ENCODE peak calls at places on chromosomes 6 and 20, in five cellular contexts. One of them, this sample, is unnamed.

GRCh38 chr20:53677447-53678314 is 84.0 kb upstream of the ZNF217 start:
- DNase-seq in neural progenitor cell: peak; percentile 39
- DNase-seq in foreskin fibroblast: no peak
- DNase-seq in choroid plexus epithelial cell: peak; percentile 71
- DNase-seq in GM12865: no peak
- DNase-seq in this sample: peak; percentile 90

GRCh38 chr6:147220345-147220744 is 16.1 kb downstream of the STXBP5 start:
- DNase-seq in choroid plexus epithelial cell: no peak
- DNase-seq in neural progenitor cell: no peak
- DNase-seq in foreskin fibroblast: no peak
- DNase-seq in GM12865: no peak
- DNase-seq in this sample: no peak

GRCh38 chr20:5270608-5271007 is 46.1 kb downstream of the PROKR2 start:
- DNase-seq in foreskin fibroblast: no peak
- DNase-seq in neural progenitor cell: peak; percentile 57
- DNase-seq in GM12865: no peak
- DNase-seq in choroid plexus epithelial cell: no peak
- DNase-seq in this sample: no peak

GRCh38 chr6:149028767-149029405 is 282.1 kb downstream of the UST start:
- DNase-seq in GM12865: peak; percentile 95
- DNase-seq in choroid plexus epithelial cell: peak; percentile 98
- DNase-seq in foreskin fibroblast: peak; percentile 77
- DNase-seq in neural progenitor cell: peak; percentile 88
- DNase-seq in this sample: peak; percentile 65

GRCh38 chr6:43983632-43984031 is 143.6 kb downstream of the MRPL14 start:
- DNase-seq in foreskin fibroblast: no peak
- DNase-seq in neural progenitor cell: no peak
- DNase-seq in GM12865: no peak
- DNase-seq in choroid plexus epithelial cell: no peak
- DNase-seq in this sample: no peak

GRCh38 chr6:6614096-6614964 is 25.8 kb downstream of the LY86 start:
- DNase-seq in GM12865: no peak
- DNase-seq in foreskin fibroblast: no peak
- DNase-seq in choroid plexus epithelial cell: no peak
- DNase-seq in neural progenitor cell: no peak
- DNase-seq in this sample: no peak

GRCh38 chr20:55693646-55694045 is 311.7 kb downstream of the CBLN4 start:
- DNase-seq in neural progenitor cell: no peak
- DNase-seq in choroid plexus epithelial cell: no peak
- DNase-seq in foreskin fibroblast: no peak
- DNase-seq in GM12865: no peak
- DNase-seq in this sample: no peak

GRCh38 chr20:44496976-44497375 is 21.3 kb downstream of the TTPAL start:
- DNase-seq in neural progenitor cell: peak; percentile 37
- DNase-seq in foreskin fibroblast: peak; percentile 91
- DNase-seq in choroid plexus epithelial cell: peak; percentile 87
- DNase-seq in GM12865: peak; percentile 62
- DNase-seq in this sample: no peak

GRCh38 chr6:21595265-21595950 is 1.9 kb downstream of the SOX4 start:
- DNase-seq in neural progenitor cell: peak; percentile 41
- DNase-seq in GM12865: peak; percentile 69
- DNase-seq in choroid plexus epithelial cell: peak; percentile 39
- DNase-seq in foreskin fibroblast: peak; percentile 7
- DNase-seq in this sample: no peak

GRCh38 chr6:87074051-87074711 is 20.7 kb downstream of the CGA start:
- DNase-seq in foreskin fibroblast: no peak
- DNase-seq in GM12865: no peak
- DNase-seq in neural progenitor cell: no peak
- DNase-seq in choroid plexus epithelial cell: no peak
- DNase-seq in this sample: no peak

DNA sequence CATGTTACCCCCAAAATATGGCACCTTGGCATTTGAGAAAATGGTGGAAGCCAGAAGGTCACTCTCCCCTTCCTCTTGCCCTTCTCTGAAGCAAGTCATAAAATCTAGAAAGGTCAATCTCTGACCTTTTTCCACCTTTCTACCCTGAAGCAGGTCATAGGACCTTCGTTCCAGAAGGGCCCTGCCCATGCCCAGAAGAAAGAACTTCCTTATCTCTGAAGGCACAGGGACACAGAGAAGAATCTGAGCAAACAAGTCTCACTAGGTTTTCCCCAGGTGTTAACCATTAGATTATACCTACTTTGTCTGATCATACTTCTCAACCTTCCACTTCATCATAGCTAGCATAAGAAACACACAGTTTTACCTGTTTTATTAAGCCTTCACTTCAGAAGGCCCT is 42.5 kb downstream of the SMPDL3A start:
- DNase-seq in foreskin fibroblast: no peak
- DNase-seq in neural progenitor cell: no peak
- DNase-seq in GM12865: no peak
- DNase-seq in choroid plexus epithelial cell: no peak
- DNase-seq in this sample: no peak
- H3K4me3 ChIP-seq in foreskin fibroblast: no peak overlapping the region
- H3K4me3 ChIP-seq in neural progenitor cell: no peak overlapping the region
- H3K4me3 ChIP-seq in GM12865: no peak overlapping the region
- H3K4me3 ChIP-seq in choroid plexus epithelial cell: no peak overlapping the region
- H3K4me3 ChIP-seq in this sample: no peak overlapping the region

GRCh38 chr6:113855500-113856010 is 1.6 kb upstream of the MARCKS start:
- DNase-seq in choroid plexus epithelial cell: peak; percentile 60
- DNase-seq in GM12865: peak; percentile 57
- DNase-seq in foreskin fibroblast: peak; percentile 21
- DNase-seq in neural progenitor cell: peak; percentile 67
- DNase-seq in this sample: no peak
- H3K4me3 ChIP-seq in choroid plexus epithelial cell: peak overlapping the region; percentile 99
- H3K4me3 ChIP-seq in GM12865: peak overlapping the region; percentile 86
- H3K4me3 ChIP-seq in foreskin fibroblast: peak overlapping the region; percentile 100
- H3K4me3 ChIP-seq in neural progenitor cell: peak overlapping the region; percentile 97
- H3K4me3 ChIP-seq in this sample: peak overlapping the region; percentile 35

GRCh38 chr6:157273756-157274088 is 49.6 kb downstream of the TMEM242 start:
- DNase-seq in neural progenitor cell: peak; percentile 42
- DNase-seq in foreskin fibroblast: peak; percentile 10
- DNase-seq in choroid plexus epithelial cell: peak; percentile 56
- DNase-seq in GM12865: peak; percentile 62
- DNase-seq in this sample: peak; percentile 89
- H3K4me3 ChIP-seq in neural progenitor cell: peak overlapping the region; percentile 58
- H3K4me3 ChIP-seq in foreskin fibroblast: no peak overlapping the region
- H3K4me3 ChIP-seq in choroid plexus epithelial cell: peak overlapping the region; percentile 17
- H3K4me3 ChIP-seq in GM12865: peak overlapping the region; percentile 71
- H3K4me3 ChIP-seq in this sample: no peak overlapping the region

DNA sequence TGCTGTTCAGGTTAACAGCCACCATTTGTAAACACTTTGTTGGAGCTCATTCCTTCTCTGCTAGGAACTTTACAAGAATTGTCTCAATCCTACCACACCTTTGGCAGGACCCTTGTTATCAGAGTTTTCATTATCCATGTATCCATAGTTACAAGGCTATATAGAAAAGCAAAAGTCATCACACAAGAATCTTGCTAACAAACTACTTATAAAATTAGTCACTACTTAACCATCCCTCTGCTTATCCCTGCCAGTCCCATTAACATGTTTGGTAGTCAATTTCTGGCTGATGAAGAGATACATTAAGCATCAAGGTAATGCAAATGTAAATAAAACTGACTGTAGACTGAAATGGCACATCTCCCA is 10.4 kb downstream of the ZSWIM3 start:
- DNase-seq in foreskin fibroblast: peak; percentile 38
- DNase-seq in GM12865: no peak
- DNase-seq in choroid plexus epithelial cell: peak; percentile 47
- DNase-seq in neural progenitor cell: no peak
- DNase-seq in this sample: no peak
- H3K4me3 ChIP-seq in foreskin fibroblast: no peak overlapping the region
- H3K4me3 ChIP-seq in GM12865: no peak overlapping the region
- H3K4me3 ChIP-seq in choroid plexus epithelial cell: no peak overlapping the region
- H3K4me3 ChIP-seq in neural progenitor cell: no peak overlapping the region
- H3K4me3 ChIP-seq in this sample: no peak overlapping the region

GRCh38 chr20:31780839-31781238 is 38.3 kb upstream of the MYLK2 start:
- DNase-seq in foreskin fibroblast: no peak
- DNase-seq in neural progenitor cell: no peak
- DNase-seq in choroid plexus epithelial cell: no peak
- DNase-seq in GM12865: no peak
- DNase-seq in this sample: no peak

GRCh38 chr20:31785089-31785488 is 34.1 kb upstream of the MYLK2 start:
- DNase-seq in GM12865: no peak
- DNase-seq in choroid plexus epithelial cell: no peak
- DNase-seq in foreskin fibroblast: peak; percentile 10
- DNase-seq in neural progenitor cell: no peak
- DNase-seq in this sample: no peak

GRCh38 chr20:31781945-31782344 is 37.2 kb upstream of the MYLK2 start:
- DNase-seq in GM12865: no peak
- DNase-seq in choroid plexus epithelial cell: no peak
- DNase-seq in foreskin fibroblast: no peak
- DNase-seq in neural progenitor cell: no peak
- DNase-seq in this sample: no peak
- H3K4me3 ChIP-seq in GM12865: no peak overlapping the region
- H3K4me3 ChIP-seq in choroid plexus epithelial cell: no peak overlapping the region
- H3K4me3 ChIP-seq in foreskin fibroblast: no peak overlapping the region
- H3K4me3 ChIP-seq in neural progenitor cell: no peak overlapping the region
- H3K4me3 ChIP-seq in this sample: no peak overlapping the region

GRCh38 chr20:61300293-61300692 is 48.2 kb downstream of the CDH4 start:
- DNase-seq in neural progenitor cell: no peak
- DNase-seq in foreskin fibroblast: no peak
- DNase-seq in choroid plexus epithelial cell: no peak
- DNase-seq in GM12865: no peak
- DNase-seq in this sample: no peak
- H3K4me3 ChIP-seq in neural progenitor cell: no peak overlapping the region
- H3K4me3 ChIP-seq in foreskin fibroblast: no peak overlapping the region
- H3K4me3 ChIP-seq in choroid plexus epithelial cell: no peak overlapping the region
- H3K4me3 ChIP-seq in GM12865: no peak overlapping the region
- H3K4me3 ChIP-seq in this sample: no peak overlapping the region

GRCh38 chr20:41248371-41249024 is 69.0 kb downstream of the ZHX3 start:
- DNase-seq in GM12865: no peak
- DNase-seq in choroid plexus epithelial cell: peak; percentile 97
- DNase-seq in foreskin fibroblast: peak; percentile 92
- DNase-seq in neural progenitor cell: no peak
- DNase-seq in this sample: no peak
- H3K4me3 ChIP-seq in GM12865: no peak overlapping the region
- H3K4me3 ChIP-seq in choroid plexus epithelial cell: no peak overlapping the region
- H3K4me3 ChIP-seq in foreskin fibroblast: no peak overlapping the region
- H3K4me3 ChIP-seq in neural progenitor cell: no peak overlapping the region
- H3K4me3 ChIP-seq in this sample: no peak overlapping the region